ENCODE peak calls at places on chromosomes 4 and X, in eight cellular contexts. D, B, A, S, Z, Q, T and W are unnamed samples.

GRCh38 chr4:147488551-147488950 is 7.7 kb downstream of the EDNRA start:
- DNase-seq in Q (no peak), B (no peak), T (no peak), S (no peak), A (no peak), Z (no peak), D (no peak), W (no peak)

GRCh38 chr4:3708103-3708510 is 58.1 kb upstream of the ADRA2C start:
- DNase-seq in Q (no peak), Z (peak), D (no peak), S (peak), A (no peak), B (no peak), T (no peak), W (no peak)

GRCh38 chr4:159389756-159390155 is 286.9 kb downstream of the RAPGEF2 start:
- DNase-seq in Z (no peak), S (no peak), B (no peak), A (no peak), T (no peak), D (no peak), Q (no peak), W (no peak)

GRCh38 chrX:150080497-150080896 is 142.2 kb upstream of the EOLA2 start:
- DNase-seq in D (no peak), T (no peak), S (no peak), Q (no peak), A (no peak), B (no peak), Z (no peak), W (no peak)

GRCh38 chrX:8743126-8743732 is 11.3 kb upstream of the ANOS1 start:
- DNase-seq in A (peak), T (no peak), S (no peak), Q (peak), D (peak), B (no peak), Z (peak), W (no peak)

GRCh38 chrX:9885150-9885549 is 82.0 kb upstream of the CLDN34 start:
- DNase-seq in D (peak), Z (peak), S (no peak), A (peak), T (peak), Q (peak), B (peak), W (no peak)

GRCh38 chr4:185369729-185370128 is 26.0 kb downstream of the LRP2BP start:
- DNase-seq in A (no peak), Q (no peak), B (no peak), Z (no peak), D (no peak), S (no peak), T (no peak), W (no peak)

GRCh38 chr4:73828945-73829344 is 7.5 kb upstream of the CXCL6 start:
- DNase-seq in T (no peak), A (no peak), Q (no peak), B (no peak), Z (no peak), S (no peak), D (no peak), W (no peak)

GRCh38 chr4:13627185-13627605 is 330 bp downstream of the BOD1L1 start:
- DNase-seq in S (no peak), A (no peak), B (no peak), D (peak), Z (no peak), T (no peak), Q (no peak), W (no peak)

GRCh38 chrX:143121471-143121870 is 95.7 kb downstream of the SPANXN4 start:
- DNase-seq in B (no peak), Z (peak), Q (no peak), A (no peak), S (no peak), D (no peak), T (no peak), W (no peak)

GRCh38 chr4:128661529-128661928 is 148.0 kb upstream of the JADE1 start:
- DNase-seq in B (no peak), D (no peak), T (no peak), Z (no peak), A (no peak), S (no peak), Q (no peak), W (no peak)